ENCODE peak calls at places on chromosomes 4 and X, in seven cellular contexts. I is suprapubic skin; R is stomach; D is gastrocnemius medialis; U is pancreas; Q is endodermal cell; C is effector memory CD4-positive, alpha-beta T cell. B is an unnamed sample.
A peak's percentile ranks its signal among the peaks of the same experiment; 100 is the strongest.

GRCh38 chr4:78693777-78694456 is 82.2 kb upstream of the BMP2K start:
- DNase-seq in I (no peak), R (no peak), D (no peak), U (no peak), Q (no peak), C (no peak), B (peak; percentile 31)

GRCh38 chr4:25951390-25951952 is 37.5 kb downstream of the SMIM20 start:
- DNase-seq in I (no peak), R (no peak), D (no peak), U (no peak), Q (no peak), C (no peak), B (no peak)

GRCh38 chr4:99811850-99812249 is 4.8 kb upstream of the DAPP1 start:
- DNase-seq in I (no peak), R (no peak), D (no peak), U (no peak), Q (peak; percentile 57), C (peak; percentile 23), B (no peak)

GRCh38 chr4:132332932-132333722 is 816.0 kb upstream of the PCDH10 start:
- DNase-seq in I (no peak), R (no peak), D (no peak), U (no peak), Q (no peak), C (no peak), B (no peak)

GRCh38 chr4:139112650-139113049 is 64.4 kb downstream of the ELF2 start:
- DNase-seq in I (no peak), R (no peak), D (no peak), U (no peak), Q (no peak), C (no peak), B (no peak)

GRCh38 chrX:131677655-131678628 is 134.1 kb downstream of the OR13H1 start:
- DNase-seq in I (no peak), R (peak; percentile 47), D (no peak), U (no peak), Q (peak; percentile 88), C (peak; percentile 0), B (peak; percentile 21)

GRCh38 chrX:9231491-9231890 is 197.6 kb upstream of the FAM9B start:
- DNase-seq in I (no peak), R (no peak), D (no peak), U (no peak), Q (no peak), C (no peak), B (no peak)

GRCh38 chr4:154593868-154594267 is 3.3 kb upstream of the FGA start:
- DNase-seq in I (no peak), R (no peak), D (no peak), U (no peak), Q (no peak), C (no peak), B (no peak)

GRCh38 chr4:10129196-10130185 is 12.9 kb upstream of the WDR1 start:
- DNase-seq in I (no peak), R (no peak), D (peak; percentile 23), U (no peak), Q (no peak), C (no peak), B (no peak)

GRCh38 chr4:4859010-4859798 is at the start of gene MSX1:
- DNase-seq in I (peak; percentile 94), R (peak; percentile 87), D (peak; percentile 69), U (peak; percentile 76), Q (peak; percentile 97), C (peak; percentile 9), B (peak; percentile 91)

GRCh38 chr4:101008503-101008902 is 338.8 kb downstream of the PPP3CA start:
- DNase-seq in I (no peak), R (no peak), D (no peak), U (no peak), Q (no peak), C (no peak), B (no peak)

GRCh38 chr4:145324161-145324560 is 143.8 kb upstream of the OTUD4 start:
- DNase-seq in I (no peak), R (no peak), D (no peak), U (no peak), Q (no peak), C (no peak), B (no peak)

GRCh38 chrX:154413142-154413541 is 1.8 kb downstream of the TAFAZZIN start:
- DNase-seq in I (no peak), R (no peak), D (no peak), U (no peak), Q (no peak), C (no peak), B (no peak)

GRCh38 chr4:127575888-127576287 is 56.9 kb upstream of the INTU start:
- DNase-seq in I (no peak), R (no peak), D (no peak), U (no peak), Q (no peak), C (no peak), B (no peak)

DNA sequence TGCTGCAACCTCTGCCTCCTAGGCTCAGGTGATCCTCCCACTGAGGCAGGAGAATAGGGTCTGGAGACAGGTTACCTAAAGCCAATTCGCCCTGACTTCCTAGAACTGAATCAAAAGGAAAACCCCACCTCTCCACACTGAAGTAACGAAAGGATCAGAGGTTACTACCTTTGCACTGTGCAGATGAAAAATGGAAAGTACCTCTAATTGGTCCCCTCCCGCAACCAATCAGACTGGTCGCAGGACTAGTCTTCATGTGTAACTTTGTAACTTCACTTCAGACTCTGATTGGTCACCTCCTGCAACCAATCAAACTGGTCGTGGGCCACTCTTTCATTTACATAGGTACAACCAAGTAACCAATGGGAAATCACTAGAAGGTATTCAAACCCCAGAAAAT is 61.1 kb downstream of the ATXN3L start:
- DNase-seq in I (no peak), R (no peak), D (no peak), U (no peak), Q (no peak), C (no peak), B (no peak)
- H3K4me1 ChIP-seq in I (no peaks in the 10 kb centered on the region), R (no peaks in the 10 kb centered on the region), D (no peaks in the 10 kb centered on the region), U (no peaks in the 10 kb centered on the region), Q (no peaks in the 10 kb centered on the region), C (no peaks in the 10 kb centered on the region), B (no peaks in the 10 kb centered on the region)

GRCh38 chr4:150822407-150822806 is 192.7 kb downstream of the LRBA start:
- DNase-seq in I (no peak), R (no peak), D (no peak), U (no peak), Q (peak; percentile 47), C (no peak), B (no peak)
- H3K4me1 ChIP-seq in I (peaks cover 4% of the 10 kb centered on the region), R (no peaks in the 10 kb centered on the region), D (no peaks in the 10 kb centered on the region), U (no peaks in the 10 kb centered on the region), Q (peaks cover 14% of the 10 kb centered on the region), C (no peaks in the 10 kb centered on the region), B (no peaks in the 10 kb centered on the region)

GRCh38 chrX:12955882-12956703 is 18.8 kb upstream of the TMSB4X start:
- DNase-seq in I (no peak), R (peak; percentile 63), D (no peak), U (no peak), Q (no peak), C (peak; percentile 66), B (peak; percentile 77)

GRCh38 chrX:12953420-12953819 is 21.5 kb upstream of the TMSB4X start:
- DNase-seq in I (no peak), R (no peak), D (no peak), U (no peak), Q (no peak), C (no peak), B (no peak)

GRCh38 chrX:12956704-12957541 is 18.0 kb upstream of the TMSB4X start:
- DNase-seq in I (no peak), R (no peak), D (no peak), U (no peak), Q (no peak), C (peak; percentile 47), B (no peak)

GRCh38 chrX:12954376-12954775 is 20.5 kb upstream of the TMSB4X start:
- DNase-seq in I (no peak), R (no peak), D (no peak), U (no peak), Q (no peak), C (no peak), B (no peak)

GRCh38 chrX:12954981-12955380 is 19.9 kb upstream of the TMSB4X start:
- DNase-seq in I (no peak), R (no peak), D (no peak), U (no peak), Q (no peak), C (no peak), B (no peak)
- H3K4me1 ChIP-seq in I (peaks cover 22% of the 10 kb centered on the region), R (no peaks in the 10 kb centered on the region), D (no peaks in the 10 kb centered on the region), U (peaks cover 8% of the 10 kb centered on the region), Q (no peaks in the 10 kb centered on the region), C (peaks cover 57% of the 10 kb centered on the region), B (no peaks in the 10 kb centered on the region)

GRCh38 chr4:113675731-113676707 is 85.5 kb downstream of the CAMK2D start:
- DNase-seq in I (no peak), R (no peak), D (no peak), U (no peak), Q (no peak), C (no peak), B (no peak)

GRCh38 chr4:113673450-113673849 is 88.1 kb downstream of the CAMK2D start:
- DNase-seq in I (no peak), R (no peak), D (no peak), U (no peak), Q (peak; percentile 63), C (no peak), B (no peak)

GRCh38 chr4:113674251-113674650 is 87.3 kb downstream of the CAMK2D start:
- DNase-seq in I (no peak), R (no peak), D (no peak), U (no peak), Q (no peak), C (no peak), B (no peak)

GRCh38 chr4:113677333-113677732 is 84.2 kb downstream of the CAMK2D start:
- DNase-seq in I (no peak), R (no peak), D (no peak), U (no peak), Q (no peak), C (no peak), B (no peak)

GRCh38 chr4:113674733-113675132 is 86.8 kb downstream of the CAMK2D start:
- DNase-seq in I (no peak), R (no peak), D (no peak), U (no peak), Q (no peak), C (no peak), B (no peak)
- H3K4me1 ChIP-seq in I (peaks cover 24% of the 10 kb centered on the region), R (no peaks in the 10 kb centered on the region), D (peaks cover 66% of the 10 kb centered on the region), U (peaks cover 5% of the 10 kb centered on the region), Q (peaks cover 13% of the 10 kb centered on the region), C (peaks cover 15% of the 10 kb centered on the region), B (peaks cover 46% of the 10 kb centered on the region)

GRCh38 chr4:76953956-76954355 is 4.4 kb downstream of the SEPTIN11 start:
- DNase-seq in I (no peak), R (no peak), D (no peak), U (no peak), Q (no peak), C (no peak), B (no peak)
- H3K4me1 ChIP-seq in I (peaks cover 49% of the 10 kb centered on the region), R (peaks cover 13% of the 10 kb centered on the region), D (peaks cover 21% of the 10 kb centered on the region), U (peaks cover 10% of the 10 kb centered on the region), Q (peaks cover 14% of the 10 kb centered on the region), C (peaks cover 11% of the 10 kb centered on the region), B (peaks cover 8% of the 10 kb centered on the region)

DNA sequence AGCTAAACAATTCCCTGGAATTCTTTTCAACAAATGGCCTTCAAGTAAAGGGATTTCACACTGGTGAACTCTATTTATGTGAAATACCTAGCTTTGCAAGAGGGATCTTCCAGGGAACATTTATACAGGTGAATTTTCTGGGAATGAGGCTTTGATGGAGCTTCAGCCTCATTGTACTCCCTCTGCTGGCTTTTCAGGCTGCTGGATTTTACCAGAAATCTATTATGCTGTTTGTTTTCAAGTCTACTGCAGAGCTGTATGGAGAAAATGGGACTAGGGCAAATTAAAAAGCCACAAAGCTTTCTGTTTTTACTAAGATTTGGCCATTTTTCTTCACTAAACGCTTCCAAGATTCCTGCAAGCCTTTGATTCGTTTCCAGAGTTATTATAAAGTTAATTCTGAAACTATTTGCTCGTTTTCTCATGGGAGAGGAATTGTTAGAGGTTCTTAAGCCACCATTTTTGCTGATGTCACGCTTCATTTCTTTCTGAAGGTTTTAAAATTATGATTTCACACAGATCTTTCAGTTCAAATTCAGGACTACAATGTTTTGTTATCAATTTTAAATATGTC is 31.6 kb downstream of the KDM6A start:
- DNase-seq in I (no peak), R (no peak), D (no peak), U (no peak), Q (no peak), C (no peak), B (no peak)
- H3K4me1 ChIP-seq in I (peaks cover 15% of the 10 kb centered on the region), R (no peaks in the 10 kb centered on the region), D (peaks cover 58% of the 10 kb centered on the region), U (peaks cover 30% of the 10 kb centered on the region), Q (no peaks in the 10 kb centered on the region), C (peaks cover 7% of the 10 kb centered on the region), B (peaks cover 72% of the 10 kb centered on the region)

B was measured in psoas muscle.